ENCODE peak calls at places on chromosome 21, in four cellular contexts. Z is trophoblast cell, X is IMR-90, R is OCI-LY7. S is an unnamed sample.

GRCh38 chr21:41130883-41131282 is 37.1 kb upstream of the BACE2 start:
- DNase-seq in Z (no peak), X (no peak), R (no peak), S (no peak)

GRCh38 chr21:28387220-28387619 is 605.5 kb downstream of the LTN1 start:
- DNase-seq in Z (no peak), X (no peak), R (no peak), S (no peak)

GRCh38 chr21:35198004-35198403 is 148.9 kb upstream of the RUNX1 start:
- DNase-seq in Z (peak; percentile 82), X (peak; percentile 96), R (no peak), S (peak; percentile 39)

GRCh38 chr21:41678944-41679343 is 87.9 kb downstream of the RIPK4 start:
- DNase-seq in Z (peak; percentile 100), X (peak; percentile 94), R (no peak), S (peak; percentile 98)

GRCh38 chr21:41369915-41370839 is 8.3 kb downstream of the MX2 start:
- DNase-seq in Z (no peak), X (no peak), R (no peak), S (no peak)

GRCh38 chr21:28793043-28793442 is 199.6 kb downstream of the LTN1 start:
- DNase-seq in Z (no peak), X (peak; percentile 73), R (peak; percentile 2), S (peak; percentile 33)

GRCh38 chr21:33940846-33941245 is 25.2 kb upstream of the ATP5PO start:
- DNase-seq in Z (no peak), X (peak; percentile 48), R (no peak), S (no peak)

GRCh38 chr21:33246506-33246905 is 16.8 kb downstream of the IFNAR2 start:
- DNase-seq in Z (no peak), X (no peak), R (no peak), S (no peak)

GRCh38 chr21:19353271-19353670 is 949.7 kb upstream of the TMPRSS15 start:
- DNase-seq in Z (no peak), X (no peak), R (no peak), S (no peak)

GRCh38 chr21:34950980-34951379 is 98.1 kb downstream of the RUNX1 start:
- DNase-seq in Z (peak; percentile 55), X (no peak), R (no peak), S (no peak)

GRCh38 chr21:34670220-34670961 is 1.6 kb downstream of the CLIC6 start:
- DNase-seq in Z (no peak), X (no peak), R (no peak), S (peak; percentile 53)

GRCh38 chr21:26818911-26819310 is 26.3 kb downstream of the ADAMTS1 start:
- DNase-seq in Z (no peak), X (no peak), R (no peak), S (no peak)

GRCh38 chr21:28135646-28136045 is 857.0 kb downstream of the LTN1 start:
- DNase-seq in Z (no peak), X (no peak), R (no peak), S (no peak)

GRCh38 chr21:38916214-38916964 is 110.7 kb downstream of the ETS2 start:
- DNase-seq in Z (no peak), X (no peak), R (no peak), S (no peak)

GRCh38 chr21:28671549-28672195 is 321.0 kb downstream of the LTN1 start:
- DNase-seq in Z (no peak), X (no peak), R (no peak), S (no peak)

GRCh38 chr21:42597487-42598158 is 55.8 kb upstream of the PDE9A start:
- DNase-seq in Z (no peak), X (no peak), R (no peak), S (no peak)

GRCh38 chr21:43274022-43274945 is 105.5 kb downstream of the CRYAA start:
- DNase-seq in Z (no peak), X (no peak), R (no peak), S (peak; percentile 64)

GRCh38 chr21:33265664-33266049 is 510 bp upstream of the IL10RB start:
- DNase-seq in Z (peak; percentile 92), X (peak; percentile 14), R (peak; percentile 80), S (peak; percentile 56)

GRCh38 chr21:38852278-38852677 is 46.5 kb downstream of the ETS2 start:
- DNase-seq in Z (no peak), X (no peak), R (no peak), S (no peak)

DNA sequence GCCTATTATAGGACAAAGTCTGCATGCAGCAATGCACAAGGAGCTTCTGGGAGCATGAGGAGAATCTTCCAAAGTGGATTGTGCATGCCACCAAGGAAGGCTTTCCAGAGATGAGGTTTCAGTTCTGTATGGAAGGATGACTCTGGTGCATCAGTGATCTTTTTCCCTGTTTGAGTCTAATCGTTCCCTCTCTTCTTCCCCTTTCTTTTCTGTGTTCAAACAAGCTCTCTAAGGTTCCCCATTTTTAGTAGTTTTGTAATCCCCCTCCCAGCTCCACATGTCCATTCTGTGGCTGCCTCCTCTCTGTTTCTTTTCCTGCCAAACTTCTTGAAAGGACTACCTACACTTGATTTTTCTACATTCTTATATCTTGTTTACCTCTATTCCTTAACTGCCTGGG is 43.3 kb upstream of the USP25 start:
- DNase-seq in Z (no peak), X (no peak), R (no peak), S (no peak)
- H3K4me1 ChIP-seq in Z (no peaks in the 10 kb centered on the region), X (peaks cover 6% of the 10 kb centered on the region), R (no peaks in the 10 kb centered on the region), S (no peaks in the 10 kb centered on the region)

DNA sequence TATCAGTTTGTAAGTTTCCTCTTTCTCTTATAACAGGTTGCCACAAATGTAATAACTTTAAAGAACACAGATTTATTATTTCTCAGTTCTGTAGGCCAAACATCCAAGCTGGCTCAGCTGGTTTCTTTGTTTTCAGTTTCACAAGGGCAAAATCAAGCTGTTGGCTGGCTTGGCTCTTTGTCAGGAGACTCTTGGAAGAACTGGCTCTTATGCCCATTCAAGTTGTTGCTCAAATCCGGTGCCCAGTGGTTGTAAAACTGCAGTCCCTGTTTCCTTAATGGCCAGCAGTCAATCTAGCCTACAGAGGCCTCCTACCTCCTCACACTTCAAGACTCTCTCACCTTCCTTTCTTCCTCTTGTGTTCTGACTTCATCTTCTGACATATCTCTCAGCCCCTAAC is 1171.0 kb downstream of the MRPL39 start:
- DNase-seq in Z (no peak), X (no peak), R (no peak), S (no peak)
- H3K9me3 ChIP-seq in Z (no peaks in the 10 kb centered on the region), X (no peaks in the 10 kb centered on the region), R (peaks cover 16% of the 10 kb centered on the region), S (no peaks in the 10 kb centered on the region)

DNA sequence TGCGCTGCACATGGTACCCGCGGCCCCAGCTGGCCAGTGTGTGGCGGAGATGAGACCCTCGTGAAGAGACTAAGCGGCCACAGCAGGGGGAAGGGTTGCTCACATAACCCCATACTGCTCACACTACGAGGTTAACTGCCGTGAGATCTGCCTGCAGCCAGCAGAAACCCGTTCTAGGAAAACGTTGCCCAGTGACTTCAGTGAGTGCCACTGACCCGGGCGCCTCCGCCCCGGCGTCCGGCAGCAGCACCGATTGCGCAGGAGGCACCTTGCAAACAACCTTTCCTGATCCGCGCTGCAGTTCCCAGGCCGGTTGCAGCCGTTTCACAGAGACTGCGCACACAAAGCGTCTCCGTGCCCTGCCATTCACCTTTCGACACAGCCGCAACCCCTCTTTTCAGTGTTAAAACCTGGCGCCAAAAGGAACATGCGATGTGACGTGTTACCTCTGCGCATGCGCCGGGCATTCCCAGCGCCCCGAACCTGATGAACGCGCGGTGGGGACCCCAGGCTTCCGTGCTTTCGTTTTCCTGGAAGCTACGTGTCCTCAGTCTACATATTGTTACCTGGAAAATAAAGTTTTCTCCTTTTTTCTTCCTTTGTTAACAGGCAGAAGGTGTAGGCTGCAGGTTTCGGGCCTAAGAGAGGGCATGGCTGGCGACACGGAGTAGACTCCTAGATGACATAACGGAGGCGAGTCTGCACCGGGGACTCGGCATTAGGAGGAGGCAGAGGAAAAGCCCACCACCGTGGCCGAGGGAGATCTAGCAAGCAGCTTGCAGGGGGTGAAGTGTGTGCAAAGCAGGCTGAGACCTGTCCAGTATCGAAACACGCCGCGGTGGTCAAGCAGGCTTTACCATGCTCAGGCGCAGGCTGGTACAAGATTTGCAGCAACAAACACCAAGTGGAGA is 8.9 kb downstream of the VPS26C start:
- DNase-seq in Z (no peak), X (peak; percentile 36), R (no peak), S (peak; percentile 88)
- H2AFZ ChIP-seq in Z (peak overlapping the region; percentile 85), X (peak overlapping the region; percentile 86), R (no peak overlapping the region), S (peak overlapping the region; percentile 71)

DNA sequence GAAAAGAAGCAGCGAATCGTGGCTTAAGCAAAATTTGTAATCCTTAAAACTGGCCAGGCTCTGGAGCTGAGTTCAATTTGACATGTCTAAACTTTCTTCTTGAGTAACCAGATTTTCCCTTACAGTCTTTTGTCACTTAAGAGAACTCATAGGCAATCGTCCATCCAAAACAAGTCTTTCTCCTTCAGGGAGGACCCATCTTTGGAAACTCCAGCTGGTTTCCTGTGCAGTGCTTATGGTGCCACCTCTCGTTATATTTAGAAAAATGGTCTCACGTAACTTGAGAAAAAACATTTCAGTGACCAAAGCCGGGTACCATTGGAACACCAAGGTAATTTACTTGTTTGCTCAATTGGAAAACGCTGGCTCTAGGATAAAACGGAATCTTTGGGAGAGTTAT is 1.9 kb upstream of the PTTG1IP start:
- DNase-seq in Z (no peak), X (peak; percentile 22), R (peak; percentile 34), S (no peak)
- H3K4me1 ChIP-seq in Z (peaks cover 24% of the 10 kb centered on the region), X (peaks cover 12% of the 10 kb centered on the region), R (peaks cover 34% of the 10 kb centered on the region), S (peaks cover 11% of the 10 kb centered on the region)

DNA sequence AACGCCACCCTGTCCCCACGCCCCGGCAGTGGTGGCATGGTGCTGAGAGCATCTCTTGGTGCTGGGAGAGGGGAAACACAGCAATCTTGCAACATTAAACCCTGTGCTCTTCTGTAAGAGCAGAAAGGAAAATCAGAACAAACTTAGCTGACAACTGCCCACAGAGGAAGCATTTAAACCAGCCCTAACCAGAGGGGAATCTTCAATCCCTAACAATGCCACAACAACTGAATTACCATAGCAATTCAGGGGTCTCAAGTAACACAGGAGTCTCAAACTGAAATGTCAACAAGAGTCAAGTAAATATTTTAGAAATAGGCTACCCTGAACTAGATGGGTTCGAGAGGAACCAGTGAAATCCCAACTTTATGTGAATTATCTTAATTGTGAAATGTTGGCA is 1983.6 kb downstream of the NCAM2 start:
- DNase-seq in Z (no peak), X (no peak), R (no peak), S (no peak)
- H3K9me3 ChIP-seq in Z (peaks cover 1% of the 10 kb centered on the region), X (peaks cover 13% of the 10 kb centered on the region), R (peaks cover 20% of the 10 kb centered on the region), S (no peaks in the 10 kb centered on the region)

GRCh38 chr21:46661211-46661625 is 25.7 kb downstream of the PRMT2 start:
- DNase-seq in Z (no peak), X (peak; percentile 82), R (peak; percentile 55), S (peak; percentile 69)
- H2AFZ ChIP-seq in Z (no peak overlapping the region), X (peak overlapping the region; percentile 86), R (peak overlapping the region; percentile 48), S (no peak overlapping the region)

GRCh38 chr21:32112194-32112593 is 166.7 kb downstream of the MIS18A start:
- DNase-seq in Z (no peak), X (no peak), R (no peak), S (no peak)

GRCh38 chr21:32120231-32120630 is 158.6 kb downstream of the MIS18A start:
- DNase-seq in Z (no peak), X (no peak), R (no peak), S (no peak)

GRCh38 chr21:32113486-32113885 is 165.4 kb downstream of the MIS18A start:
- DNase-seq in Z (no peak), X (no peak), R (no peak), S (no peak)

GRCh38 chr21:32119389-32119788 is 159.5 kb downstream of the MIS18A start:
- DNase-seq in Z (no peak), X (no peak), R (no peak), S (no peak)

GRCh38 chr21:32114434-32115063 is 164.3 kb downstream of the MIS18A start:
- DNase-seq in Z (no peak), X (no peak), R (no peak), S (no peak)
- H3K4me1 ChIP-seq in Z (no peaks in the 10 kb centered on the region), X (no peaks in the 10 kb centered on the region), R (no peaks in the 10 kb centered on the region), S (no peaks in the 10 kb centered on the region)

DNA sequence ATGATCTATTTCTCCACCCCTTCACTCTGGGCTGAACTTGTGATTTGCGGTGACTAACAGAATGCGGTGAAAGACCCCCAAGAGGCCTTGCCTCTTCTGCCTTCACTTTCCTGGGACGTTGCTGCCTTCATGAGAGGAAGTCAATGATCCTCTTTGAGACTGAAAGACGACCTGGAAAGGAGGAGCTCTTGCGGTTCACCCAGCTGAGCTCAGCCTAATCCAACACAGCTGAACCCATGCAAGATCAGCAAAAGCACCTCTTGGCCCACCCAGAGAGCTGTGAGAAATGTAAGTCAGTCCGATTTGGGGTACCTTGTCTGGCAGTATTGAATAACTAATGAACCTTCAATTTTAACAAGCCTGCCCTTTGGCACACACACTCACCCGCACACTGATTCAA is 767.4 kb upstream of the TPTE start:
- DNase-seq in Z (no peak), X (no peak), R (no peak), S (no peak)
- H3K9me3 ChIP-seq in Z (peaks cover 43% of the 10 kb centered on the region), X (peaks cover 45% of the 10 kb centered on the region), R (peaks cover 21% of the 10 kb centered on the region), S (peaks cover 29% of the 10 kb centered on the region)

S was measured in hepatocyte.